ENCODE peak calls at places on chromosomes 16 and 17, in five cellular contexts. J, L, Q, H and E are unnamed samples.

GRCh38 chr16:84532299-84532724 is 27.9 kb upstream of the MEAK7 start:
- DNase-seq in J (no peak), L (no peak), Q (peak; percentile 96), H (peak; percentile 69), E (no peak)

GRCh38 chr17:81165246-81166032 is at the start of gene PVALEF:
- DNase-seq in J (peak; percentile 55), L (no peak), Q (no peak), H (no peak), E (peak; percentile 49)

GRCh38 chr17:39781028-39781800 is 43.5 kb downstream of the GRB7 start:
- DNase-seq in J (no peak), L (no peak), Q (peak; percentile 31), H (no peak), E (no peak)

GRCh38 chr17:54536306-54536705 is 364.3 kb upstream of the TOM1L1 start:
- DNase-seq in J (no peak), L (no peak), Q (no peak), H (no peak), E (no peak)

GRCh38 chr17:2346475-2346874 is 9.2 kb downstream of the SGSM2 start:
- DNase-seq in J (no peak), L (no peak), Q (no peak), H (peak; percentile 23), E (no peak)

GRCh38 chr16:19907161-19907992 is 22.7 kb upstream of the GPRC5B start:
- DNase-seq in J (peak; percentile 86), L (peak; percentile 57), Q (peak; percentile 79), H (peak; percentile 61), E (peak; percentile 84)

GRCh38 chr17:45338996-45339535 is 22.2 kb upstream of the MAP3K14 start:
- DNase-seq in J (no peak), L (no peak), Q (no peak), H (peak; percentile 9), E (no peak)

GRCh38 chr17:47694018-47694817 is at the start of gene TBKBP1:
- DNase-seq in J (peak; percentile 84), L (peak; percentile 26), Q (peak; percentile 76), H (peak; percentile 84), E (peak; percentile 87)

GRCh38 chr16:1537763-1538289 is 4.4 kb downstream of the TMEM204 start:
- DNase-seq in J (no peak), L (no peak), Q (no peak), H (peak; percentile 30), E (no peak)

GRCh38 chr16:57732683-57733082 is 2.9 kb upstream of the KATNB1 start:
- DNase-seq in J (no peak), L (no peak), Q (no peak), H (no peak), E (no peak)

DNA sequence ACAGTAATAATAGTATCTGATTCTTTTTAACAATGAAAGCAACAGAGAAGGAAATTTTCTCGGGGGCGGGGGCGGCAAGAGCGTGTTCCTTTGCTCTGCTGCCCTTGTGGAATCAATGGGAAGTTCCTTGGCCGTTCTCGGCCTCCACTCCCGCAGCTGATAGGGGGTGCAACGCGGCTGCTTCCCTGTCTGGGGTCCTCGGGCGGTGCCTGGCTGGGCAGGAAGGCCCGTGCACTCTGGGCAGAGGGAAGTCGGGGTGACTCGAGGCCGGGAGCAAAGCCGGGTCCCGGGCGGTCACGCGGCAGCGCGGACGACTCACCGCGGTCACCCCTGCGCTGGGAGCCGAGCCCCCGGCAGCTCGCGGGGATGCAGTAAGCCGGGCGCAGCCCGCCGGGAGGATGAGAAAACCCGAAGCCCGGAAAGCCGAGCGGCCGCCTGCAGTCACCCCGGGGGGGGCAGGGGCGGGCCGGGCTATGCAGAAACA is 2.5 kb downstream of the TUBB3 start:
- DNase-seq in J (no peak), L (no peak), Q (no peak), H (no peak), E (no peak)
- TF ChIP-seq CTCF in J (no peak), L (no peak), Q (no peak), H (no peak), E (no peak)

DNA sequence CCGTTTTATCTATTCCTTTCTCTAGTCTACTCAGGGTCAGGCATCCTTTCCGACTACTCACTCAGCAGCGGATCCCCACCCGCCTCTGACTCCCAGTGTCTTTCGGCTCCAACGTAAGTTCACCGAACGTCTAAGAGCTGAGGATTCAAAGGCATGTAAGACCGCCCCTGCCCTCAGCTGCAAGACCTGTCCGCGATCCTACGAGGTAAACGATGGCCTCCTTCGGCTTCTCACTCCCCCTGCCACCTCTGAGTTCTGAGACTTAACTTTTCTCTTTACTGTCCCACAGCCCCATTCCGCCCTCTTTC is 337 bp downstream of the SUPT4H1 start:
- DNase-seq in J (no peak), L (no peak), Q (peak; percentile 9), H (no peak), E (no peak)
- TF ChIP-seq CTCF in J (no peak), L (no peak), Q (no peak), H (no peak), E (no peak)

GRCh38 chr16:28280881-28281836 is 11.2 kb upstream of the SBK1 start:
- DNase-seq in J (no peak), L (no peak), Q (no peak), H (no peak), E (no peak)
- TF ChIP-seq CTCF in J (no peak), L (no peak), Q (no peak), H (no peak), E (no peak)

GRCh38 chr17:7613769-7614421 is 802 bp downstream of the FXR2 start:
- DNase-seq in J (no peak), L (no peak), Q (no peak), H (no peak), E (no peak)
- TF ChIP-seq CTCF in J (no peak), L (no peak), Q (no peak), H (no peak), E (no peak)